ENCODE peak calls at places on chromosomes 6 and 20, in ten cellular contexts. One of them, this sample, is unnamed.

GRCh38 chr6:169990095-169991030 is 238.9 kb downstream of the ERMARD start:
- DNase-seq in C1 segment of cervical spinal cord: no peak
- DNase-seq in neural crest cell: no peak
- DNase-seq in LHCN-M2: no peak
- DNase-seq in H54: no peak
- DNase-seq in NCI-H748 treated with DMSO at 0.1 percent for 48 hours: no peak
- DNase-seq in activated T-cell treated with anti-CD3 and anti-CD28 coated beads for 1 hour: peak
- DNase-seq in tibial artery: peak
- DNase-seq in neural progenitor cell: no peak
- DNase-seq in NCI-H345: no peak
- DNase-seq in this sample: no peak

GRCh38 chr6:34697544-34697836 is 923 bp upstream of the ILRUN start:
- DNase-seq in C1 segment of cervical spinal cord: no peak
- DNase-seq in neural crest cell: no peak
- DNase-seq in LHCN-M2: no peak
- DNase-seq in H54: no peak
- DNase-seq in NCI-H748 treated with DMSO at 0.1 percent for 48 hours: no peak
- DNase-seq in activated T-cell treated with anti-CD3 and anti-CD28 coated beads for 1 hour: no peak
- DNase-seq in tibial artery: no peak
- DNase-seq in neural progenitor cell: no peak
- DNase-seq in NCI-H345: no peak
- DNase-seq in this sample: no peak

GRCh38 chr6:134502614-134503541 is 185.0 kb upstream of the SGK1 start:
- DNase-seq in C1 segment of cervical spinal cord: peak
- DNase-seq in neural crest cell: no peak
- DNase-seq in LHCN-M2: no peak
- DNase-seq in H54: no peak
- DNase-seq in NCI-H748 treated with DMSO at 0.1 percent for 48 hours: no peak
- DNase-seq in activated T-cell treated with anti-CD3 and anti-CD28 coated beads for 1 hour: no peak
- DNase-seq in tibial artery: no peak
- DNase-seq in neural progenitor cell: no peak
- DNase-seq in NCI-H345: no peak
- DNase-seq in this sample: no peak

GRCh38 chr6:166640342-166641043 is 13.4 kb upstream of the RPS6KA2 start:
- DNase-seq in C1 segment of cervical spinal cord: no peak
- DNase-seq in neural crest cell: no peak
- DNase-seq in LHCN-M2: no peak
- DNase-seq in H54: no peak
- DNase-seq in NCI-H748 treated with DMSO at 0.1 percent for 48 hours: no peak
- DNase-seq in activated T-cell treated with anti-CD3 and anti-CD28 coated beads for 1 hour: no peak
- DNase-seq in tibial artery: peak
- DNase-seq in neural progenitor cell: no peak
- DNase-seq in NCI-H345: no peak
- DNase-seq in this sample: no peak

GRCh38 chr6:73216859-73217258 is 8.4 kb downstream of the KHDC1L start:
- DNase-seq in C1 segment of cervical spinal cord: no peak
- DNase-seq in neural crest cell: no peak
- DNase-seq in LHCN-M2: no peak
- DNase-seq in H54: no peak
- DNase-seq in NCI-H748 treated with DMSO at 0.1 percent for 48 hours: no peak
- DNase-seq in activated T-cell treated with anti-CD3 and anti-CD28 coated beads for 1 hour: no peak
- DNase-seq in tibial artery: no peak
- DNase-seq in neural progenitor cell: no peak
- DNase-seq in NCI-H345: no peak
- DNase-seq in this sample: no peak

GRCh38 chr6:154792761-154793160 is 59.5 kb downstream of the SCAF8 start:
- DNase-seq in C1 segment of cervical spinal cord: no peak
- DNase-seq in neural crest cell: no peak
- DNase-seq in LHCN-M2: peak
- DNase-seq in H54: no peak
- DNase-seq in NCI-H748 treated with DMSO at 0.1 percent for 48 hours: no peak
- DNase-seq in activated T-cell treated with anti-CD3 and anti-CD28 coated beads for 1 hour: no peak
- DNase-seq in tibial artery: no peak
- DNase-seq in neural progenitor cell: no peak
- DNase-seq in NCI-H345: no peak
- DNase-seq in this sample: no peak

GRCh38 chr6:159979136-159979874 is 10.4 kb downstream of the IGF2R start:
- DNase-seq in C1 segment of cervical spinal cord: no peak
- DNase-seq in neural crest cell: no peak
- DNase-seq in LHCN-M2: peak
- DNase-seq in H54: no peak
- DNase-seq in NCI-H748 treated with DMSO at 0.1 percent for 48 hours: no peak
- DNase-seq in activated T-cell treated with anti-CD3 and anti-CD28 coated beads for 1 hour: peak
- DNase-seq in tibial artery: no peak
- DNase-seq in neural progenitor cell: peak
- DNase-seq in NCI-H345: peak
- DNase-seq in this sample: no peak

GRCh38 chr20:58192567-58192966 is 35.9 kb downstream of the ANKRD60 start:
- DNase-seq in C1 segment of cervical spinal cord: no peak
- DNase-seq in neural crest cell: no peak
- DNase-seq in LHCN-M2: no peak
- DNase-seq in H54: no peak
- DNase-seq in NCI-H748 treated with DMSO at 0.1 percent for 48 hours: no peak
- DNase-seq in activated T-cell treated with anti-CD3 and anti-CD28 coated beads for 1 hour: peak
- DNase-seq in tibial artery: no peak
- DNase-seq in neural progenitor cell: no peak
- DNase-seq in NCI-H345: no peak
- DNase-seq in this sample: no peak

GRCh38 chr6:26197736-26198625 is 110.8 kb downstream of the HFE start:
- DNase-seq in C1 segment of cervical spinal cord: no peak
- DNase-seq in neural crest cell: no peak
- DNase-seq in LHCN-M2: no peak
- DNase-seq in H54: no peak
- DNase-seq in NCI-H748 treated with DMSO at 0.1 percent for 48 hours: peak
- DNase-seq in activated T-cell treated with anti-CD3 and anti-CD28 coated beads for 1 hour: no peak
- DNase-seq in tibial artery: no peak
- DNase-seq in neural progenitor cell: peak
- DNase-seq in NCI-H345: peak
- DNase-seq in this sample: no peak

GRCh38 chr20:3661060-3661820 is 2.0 kb downstream of the GFRA4 start:
- DNase-seq in C1 segment of cervical spinal cord: no peak
- DNase-seq in neural crest cell: no peak
- DNase-seq in LHCN-M2: no peak
- DNase-seq in H54: no peak
- DNase-seq in NCI-H748 treated with DMSO at 0.1 percent for 48 hours: no peak
- DNase-seq in activated T-cell treated with anti-CD3 and anti-CD28 coated beads for 1 hour: no peak
- DNase-seq in tibial artery: peak
- DNase-seq in neural progenitor cell: no peak
- DNase-seq in NCI-H345: no peak
- DNase-seq in this sample: no peak

GRCh38 chr6:5632348-5632935 is 371.1 kb downstream of the FARS2 start:
- DNase-seq in C1 segment of cervical spinal cord: no peak
- DNase-seq in neural crest cell: no peak
- DNase-seq in LHCN-M2: peak
- DNase-seq in H54: no peak
- DNase-seq in NCI-H748 treated with DMSO at 0.1 percent for 48 hours: no peak
- DNase-seq in activated T-cell treated with anti-CD3 and anti-CD28 coated beads for 1 hour: no peak
- DNase-seq in tibial artery: no peak
- DNase-seq in neural progenitor cell: no peak
- DNase-seq in NCI-H345: no peak
- DNase-seq in this sample: no peak

GRCh38 chr20:856361-856775 is 22.9 kb downstream of the FAM110A start:
- DNase-seq in C1 segment of cervical spinal cord: no peak
- DNase-seq in neural crest cell: no peak
- DNase-seq in LHCN-M2: peak
- DNase-seq in H54: peak
- DNase-seq in NCI-H748 treated with DMSO at 0.1 percent for 48 hours: no peak
- DNase-seq in activated T-cell treated with anti-CD3 and anti-CD28 coated beads for 1 hour: no peak
- DNase-seq in tibial artery: no peak
- DNase-seq in neural progenitor cell: no peak
- DNase-seq in NCI-H345: no peak
- DNase-seq in this sample: no peak

GRCh38 chr6:138012682-138013081 is 94.5 kb downstream of the PERP start:
- DNase-seq in C1 segment of cervical spinal cord: no peak
- DNase-seq in neural crest cell: no peak
- DNase-seq in LHCN-M2: no peak
- DNase-seq in H54: no peak
- DNase-seq in NCI-H748 treated with DMSO at 0.1 percent for 48 hours: no peak
- DNase-seq in activated T-cell treated with anti-CD3 and anti-CD28 coated beads for 1 hour: no peak
- DNase-seq in tibial artery: no peak
- DNase-seq in neural progenitor cell: no peak
- DNase-seq in NCI-H345: peak
- DNase-seq in this sample: peak

This sample was measured in NCI-H2029 treated with DMSO at 0.1 percent for 48 hours.